ENCODE peak calls at places on chromosomes 13 and 19, in nine cellular contexts. U is effector CD4-positive, alpha-beta T cell; P is SHP77 treated with DMSO at 0.1 percent for 48 hours; L is bronchial epithelial cell; X is stimulated activated CD4-positive, alpha-beta T cell treated with anti-CD3 and anti-CD28 coated beads, Interleukin-15, amount 100 ng/mL, for 24 hours; A is left lung; D is Kasumi-1; J is activated CD4-positive, alpha-beta T cell treated with anti-CD3 and anti-CD28 coated beads for 4 hours; O is iris pigment epithelial cell. B is an unnamed sample.
A peak's percentile ranks its signal among the peaks of the same experiment; 100 is the strongest.

GRCh38 chr19:53905787-53906186 is 3.3 kb upstream of the CACNG7 start:
- DNase-seq in P (no peak), A (no peak), U (no peak), L (no peak), D (no peak), J (no peak), X (no peak), O (no peak), B (no peak)

GRCh38 chr19:35135389-35135909 is 590 bp upstream of the LGI4 start:
- DNase-seq in A (peak; percentile 89), P (peak; percentile 8), D (peak; percentile 42), U (peak; percentile 41), J (peak; percentile 53), L (no peak), O (peak; percentile 54), X (peak; percentile 78), B (no peak)

GRCh38 chr19:2524840-2525723 is 49.2 kb downstream of the GADD45B start:
- DNase-seq in O (peak; percentile 77), L (peak; percentile 65), D (no peak), J (no peak), X (no peak), P (no peak), A (peak; percentile 84), U (no peak), B (peak; percentile 93)

GRCh38 chr13:99464441-99464949 is 36.8 kb upstream of the TM9SF2 start:
- DNase-seq in A (no peak), L (no peak), D (no peak), P (no peak), U (no peak), O (peak; percentile 72), J (no peak), X (no peak), B (no peak)

GRCh38 chr13:32316030-32316344 is 679 bp downstream of the BRCA2 start:
- DNase-seq in D (no peak), U (no peak), X (no peak), P (peak; percentile 87), O (no peak), J (no peak), L (no peak), A (no peak), B (no peak)

GRCh38 chr19:18605546-18606280 is 886 bp downstream of the CRLF1 start:
- DNase-seq in P (no peak), X (no peak), U (no peak), A (no peak), D (no peak), J (no peak), O (no peak), L (no peak), B (no peak)

GRCh38 chr13:97003071-97003470 is 8.8 kb upstream of the OXGR1 start:
- DNase-seq in D (no peak), P (no peak), X (no peak), U (no peak), O (peak; percentile 54), A (no peak), J (no peak), L (no peak), B (no peak)

GRCh38 chr19:17755977-17756670 is 4.8 kb downstream of the FCHO1 start:
- DNase-seq in A (no peak), D (no peak), O (peak; percentile 58), X (peak; percentile 44), P (peak; percentile 36), U (no peak), J (no peak), L (no peak), B (no peak)